ENCODE peak calls at places on chromosomes 1 and 21, in seven cellular contexts. E, M, V, R, Y, G and B are unnamed samples.

GRCh38 chr1:31987231-31987630 is 26.4 kb upstream of the KHDRBS1 start:
- DNase-seq in E (peak; percentile 27), M (no peak), V (no peak), R (no peak), Y (no peak), G (no peak), B (no peak)

GRCh38 chr1:207286747-207287528 is 34.5 kb upstream of the CD55 start:
- DNase-seq in E (no peak), M (no peak), V (no peak), R (no peak), Y (no peak), G (no peak), B (no peak)

GRCh38 chr1:214660190-214660589 is 57.2 kb downstream of the CENPF start:
- DNase-seq in E (no peak), M (no peak), V (no peak), R (no peak), Y (no peak), G (no peak), B (no peak)

GRCh38 chr1:225962440-225962975 is 21.5 kb upstream of the LEFTY2 start:
- DNase-seq in E (peak; percentile 91), M (peak; percentile 22), V (peak; percentile 50), R (peak; percentile 39), Y (peak; percentile 13), G (no peak), B (peak; percentile 64)

GRCh38 chr1:185439727-185440415 is 122.8 kb upstream of the IVNS1ABP start:
- DNase-seq in E (no peak), M (no peak), V (no peak), R (no peak), Y (no peak), G (no peak), B (no peak)

GRCh38 chr1:100065969-100066227 is 66.8 kb downstream of the SASS6 start:
- DNase-seq in E (no peak), M (no peak), V (no peak), R (no peak), Y (no peak), G (no peak), B (no peak)

GRCh38 chr1:247331526-247332214 is at the start of gene ZNF496:
- DNase-seq in E (peak; percentile 93), M (peak; percentile 88), V (peak; percentile 23), R (peak; percentile 64), Y (peak; percentile 46), G (peak; percentile 82), B (peak; percentile 88)

GRCh38 chr21:36397606-36398005 is 12.4 kb downstream of the CHAF1B start:
- DNase-seq in E (no peak), M (no peak), V (no peak), R (no peak), Y (no peak), G (no peak), B (no peak)

GRCh38 chr1:78370356-78370755 is 120.4 kb upstream of the PTGFR start:
- DNase-seq in E (no peak), M (no peak), V (no peak), R (no peak), Y (no peak), G (no peak), B (no peak)

GRCh38 chr1:29105822-29106221 is 17.9 kb downstream of the TMEM200B start:
- DNase-seq in E (no peak), M (no peak), V (no peak), R (no peak), Y (no peak), G (no peak), B (no peak)